ENCODE peak calls at places on chromosomes 11 and 22, in six cellular contexts. F is body of pancreas, H is AG04450, Z is IMR-90, C is left ventricle myocardium inferior, M is mammary epithelial cell. G is an unnamed sample.

GRCh38 chr11:28298209-28298608 is 190.0 kb downstream of the METTL15 start:
- DNase-seq in C (no peak), M (no peak), H (no peak), Z (no peak), F (no peak), G (no peak)

GRCh38 chr11:118608268-118609214 is 1.1 kb downstream of the PHLDB1 start:
- DNase-seq in H (no peak), M (peak; percentile 40), F (peak; percentile 49), Z (peak; percentile 85), C (peak; percentile 79), G (peak; percentile 67)

GRCh38 chr11:118907051-118907748 is 18.5 kb downstream of the BCL9L start:
- DNase-seq in Z (peak; percentile 62), M (peak; percentile 69), F (peak; percentile 92), H (no peak), C (peak; percentile 81), G (peak; percentile 98)

GRCh38 chr11:69700278-69701140 is 3.3 kb downstream of the FGF19 start:
- DNase-seq in Z (peak; percentile 75), F (peak; percentile 57), C (peak; percentile 78), M (no peak), H (no peak), G (peak; percentile 95)

GRCh38 chr22:25203082-25203481 is 3.4 kb downstream of the CRYBB3 start:
- DNase-seq in H (no peak), M (no peak), Z (no peak), C (no peak), F (no peak), G (no peak)

GRCh38 chr22:40009953-40010751 is 15.4 kb downstream of the FAM83F start:
- DNase-seq in F (no peak), Z (no peak), H (no peak), M (no peak), C (no peak), G (no peak)

GRCh38 chr11:118435893-118436624 is at the start of gene KMT2A:
- DNase-seq in F (peak; percentile 98), M (peak; percentile 99), H (peak; percentile 91), Z (peak; percentile 95), C (peak; percentile 99), G (peak; percentile 99)

GRCh38 chr22:20551805-20552449 is 44.5 kb downstream of the MED15 start:
- DNase-seq in C (no peak), H (no peak), F (peak; percentile 77), Z (no peak), M (no peak), G (no peak)

GRCh38 chr11:22192289-22192641 is 620 bp upstream of the ANO5 start:
- DNase-seq in M (no peak), Z (no peak), C (peak; percentile 10), H (no peak), F (peak; percentile 40), G (peak; percentile 86)
- H3K4me3 ChIP-seq in M (peak overlapping the region; percentile 38), Z (no peak overlapping the region), C (peak overlapping the region; percentile 79), H (no peak overlapping the region), F (peak overlapping the region; percentile 66), G (peak overlapping the region; percentile 85)

GRCh38 chr22:45551310-45552016 is 48.8 kb downstream of the FBLN1 start:
- DNase-seq in F (no peak), C (no peak), Z (no peak), H (no peak), M (no peak), G (peak; percentile 31)
- H3K27ac ChIP-seq in F (no peak overlapping the region), C (peak overlapping the region; percentile 81), Z (peak overlapping the region; percentile 89), H (peak overlapping the region; percentile 97), M (no peak overlapping the region), G (peak overlapping the region; percentile 58)

GRCh38 chr11:97684486-97685439 is 1295.0 kb downstream of the JRKL start:
- DNase-seq in C (no peak), F (no peak), Z (no peak), M (no peak), H (no peak), G (peak; percentile 45)
- H3K9me3 ChIP-seq in C (no peaks in the 10 kb centered on the region), F (no peaks in the 10 kb centered on the region), Z (peaks cover 11% of the 10 kb centered on the region), M (no peaks in the 10 kb centered on the region), H (peaks cover 7% of the 10 kb centered on the region), G (no peaks in the 10 kb centered on the region)

DNA sequence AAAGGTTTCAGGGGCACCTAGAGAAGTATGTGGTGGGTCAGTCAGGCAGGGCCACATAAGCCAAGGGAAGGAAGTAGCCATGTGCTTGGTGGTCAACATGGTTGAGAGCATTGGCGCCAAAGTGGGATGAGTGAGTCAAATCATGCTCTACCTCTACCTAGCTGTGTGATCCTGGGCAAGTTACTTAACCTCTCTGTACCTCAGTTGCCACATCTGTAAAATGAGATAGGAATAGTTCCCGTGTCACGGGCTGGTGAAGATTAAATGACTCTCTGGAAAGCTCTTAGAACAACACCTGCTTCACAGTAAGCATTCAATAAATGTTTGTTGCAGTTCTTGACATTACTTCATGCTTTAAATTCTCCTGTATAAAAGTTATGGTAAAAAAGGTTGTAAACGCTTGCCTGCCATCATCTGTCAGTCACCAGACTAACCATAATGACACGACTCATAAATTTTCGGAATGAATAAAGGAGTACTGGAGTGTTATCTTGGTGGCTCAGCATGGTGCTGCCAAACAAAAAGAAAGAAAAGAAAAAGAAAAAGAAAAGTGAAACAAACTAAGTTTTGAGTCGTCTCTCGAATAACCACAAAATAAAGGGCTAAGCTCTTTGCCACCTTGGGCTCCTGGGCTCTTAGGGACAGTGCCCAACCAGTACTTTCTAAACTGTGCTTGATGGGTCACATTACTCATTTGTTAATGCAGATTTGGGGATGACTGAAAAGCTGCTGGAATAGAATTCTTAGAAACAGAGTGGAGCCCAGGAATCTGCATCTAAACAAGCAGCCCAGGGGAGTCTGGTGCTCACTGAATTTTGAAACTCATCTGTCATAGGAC is 107.6 kb downstream of the LDLRAD3 start:
- DNase-seq in C (no peak), Z (no peak), M (no peak), F (no peak), H (no peak), G (no peak)
- H3K4me3 ChIP-seq in C (no peak overlapping the region), Z (no peak overlapping the region), M (no peak overlapping the region), F (no peak overlapping the region), H (no peak overlapping the region), G (no peak overlapping the region)

GRCh38 chr11:57379732-57380131 is 1.2 kb downstream of the PRG3 start:
- DNase-seq in C (no peak), Z (peak; percentile 24), M (no peak), H (no peak), F (no peak), G (peak; percentile 93)
- H3K27ac ChIP-seq in C (no peak overlapping the region), Z (no peak overlapping the region), M (no peak overlapping the region), H (no peak overlapping the region), F (no peak overlapping the region), G (no peak overlapping the region)

DNA sequence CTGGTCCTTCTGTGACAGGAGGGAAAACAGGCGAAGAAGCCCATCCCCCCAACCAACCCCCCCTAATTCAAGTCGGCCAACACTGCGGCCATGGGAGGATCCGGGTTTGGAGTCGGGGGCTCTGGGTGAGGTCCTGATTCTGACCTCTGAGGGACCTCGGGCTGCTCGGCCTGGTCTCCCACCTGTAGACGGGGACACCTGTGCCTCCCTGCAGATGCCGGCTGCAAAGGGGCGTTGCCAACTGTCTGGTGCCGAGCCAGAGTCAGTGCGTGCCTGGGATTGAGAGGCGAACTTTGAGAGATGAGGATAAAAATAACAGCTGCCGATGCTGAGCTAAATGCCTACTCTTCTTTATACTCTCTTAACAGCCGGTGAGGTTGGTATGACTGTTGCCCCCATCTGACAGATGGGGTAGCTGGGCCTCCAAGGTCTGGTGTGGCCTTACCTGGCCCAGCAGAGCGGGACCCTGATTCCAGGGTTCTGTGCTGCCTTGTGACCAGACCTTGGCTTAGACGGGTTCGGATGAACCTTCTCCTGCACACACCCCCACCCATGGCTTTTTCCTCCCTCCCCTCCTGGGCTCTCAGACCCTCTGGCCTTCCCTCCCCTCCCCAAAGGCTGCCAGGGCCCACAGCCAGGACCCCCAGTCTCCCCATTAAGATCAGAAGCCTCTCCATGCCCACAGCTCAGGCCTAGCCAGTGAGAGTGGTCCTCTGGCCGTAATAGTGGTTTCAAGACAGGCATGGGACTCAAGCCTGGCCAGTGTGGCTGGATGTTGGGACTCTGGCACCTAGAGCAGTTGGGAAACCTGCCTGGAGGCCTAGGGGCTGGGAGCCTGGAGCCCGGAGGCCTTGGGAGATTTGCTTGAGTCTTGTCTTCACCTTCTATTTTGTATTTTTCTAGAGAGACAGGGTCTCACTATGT is 41.7 kb downstream of the KCNJ4 start:
- DNase-seq in M (no peak), Z (no peak), H (no peak), F (peak; percentile 36), C (peak; percentile 53), G (peak; percentile 40)
- H3K9me3 ChIP-seq in M (no peaks in the 10 kb centered on the region), Z (no peaks in the 10 kb centered on the region), H (no peaks in the 10 kb centered on the region), F (no peaks in the 10 kb centered on the region), C (no peaks in the 10 kb centered on the region), G (peaks cover 6% of the 10 kb centered on the region)

G was measured in endodermal cell.